ENCODE peak calls at places on chromosomes 7 and 10, in five cellular contexts. B is NT2/D1, W is uterus, Q is A549, G is Peyer's patch. I is an unnamed sample.
A peak's percentile ranks its signal among the peaks of the same experiment; 100 is the strongest.

GRCh38 chr7:50792342-50793114 is 9.8 kb upstream of the GRB10 start:
- DNase-seq in B (no peak), W (peak; percentile 28), Q (peak; percentile 52), G (peak; percentile 59), I (peak; percentile 67)

GRCh38 chr7:24138366-24138765 is 145.6 kb upstream of the NPY start:
- DNase-seq in B (no peak), W (no peak), Q (no peak), G (no peak), I (no peak)

GRCh38 chr7:98178321-98178720 is 32.9 kb upstream of the BHLHA15 start:
- DNase-seq in B (no peak), W (no peak), Q (peak; percentile 26), G (no peak), I (peak; percentile 44)

GRCh38 chr7:37920619-37921339 is at the start of gene EPDR1:
- DNase-seq in B (peak; percentile 39), W (peak; percentile 54), Q (peak; percentile 89), G (peak; percentile 84), I (peak; percentile 71)

GRCh38 chr7:119270045-119270464 is 1002.9 kb upstream of the KCND2 start:
- DNase-seq in B (peak; percentile 40), W (peak; percentile 43), Q (peak; percentile 71), G (peak; percentile 23), I (peak; percentile 89)

GRCh38 chr10:106106114-106106513 is 1058.4 kb downstream of the SORCS1 start:
- DNase-seq in B (no peak), W (no peak), Q (no peak), G (no peak), I (no peak)

GRCh38 chr10:49598164-49598856 is 11.8 kb upstream of the SLC18A3 start:
- DNase-seq in B (no peak), W (no peak), Q (no peak), G (no peak), I (no peak)

GRCh38 chr10:125035136-125035535 is 93.2 kb downstream of the ZRANB1 start:
- DNase-seq in B (no peak), W (no peak), Q (peak; percentile 40), G (no peak), I (peak; percentile 57)

GRCh38 chr7:147432068-147432467 is 1158.5 kb upstream of the C7orf33 start:
- DNase-seq in B (no peak), W (no peak), Q (no peak), G (no peak), I (peak; percentile 34)

GRCh38 chr7:37495574-37496184 is 47.0 kb upstream of the ELMO1 start:
- DNase-seq in B (no peak), W (no peak), Q (peak; percentile 33), G (no peak), I (peak; percentile 63)

GRCh38 chr10:114342976-114343375 is 61.3 kb downstream of the AFAP1L2 start:
- DNase-seq in B (no peak), W (no peak), Q (no peak), G (no peak), I (no peak)

GRCh38 chr10:103676058-103676785 is 179.2 kb downstream of the SH3PXD2A start:
- DNase-seq in B (no peak), W (peak; percentile 82), Q (peak; percentile 58), G (no peak), I (no peak)

DNA sequence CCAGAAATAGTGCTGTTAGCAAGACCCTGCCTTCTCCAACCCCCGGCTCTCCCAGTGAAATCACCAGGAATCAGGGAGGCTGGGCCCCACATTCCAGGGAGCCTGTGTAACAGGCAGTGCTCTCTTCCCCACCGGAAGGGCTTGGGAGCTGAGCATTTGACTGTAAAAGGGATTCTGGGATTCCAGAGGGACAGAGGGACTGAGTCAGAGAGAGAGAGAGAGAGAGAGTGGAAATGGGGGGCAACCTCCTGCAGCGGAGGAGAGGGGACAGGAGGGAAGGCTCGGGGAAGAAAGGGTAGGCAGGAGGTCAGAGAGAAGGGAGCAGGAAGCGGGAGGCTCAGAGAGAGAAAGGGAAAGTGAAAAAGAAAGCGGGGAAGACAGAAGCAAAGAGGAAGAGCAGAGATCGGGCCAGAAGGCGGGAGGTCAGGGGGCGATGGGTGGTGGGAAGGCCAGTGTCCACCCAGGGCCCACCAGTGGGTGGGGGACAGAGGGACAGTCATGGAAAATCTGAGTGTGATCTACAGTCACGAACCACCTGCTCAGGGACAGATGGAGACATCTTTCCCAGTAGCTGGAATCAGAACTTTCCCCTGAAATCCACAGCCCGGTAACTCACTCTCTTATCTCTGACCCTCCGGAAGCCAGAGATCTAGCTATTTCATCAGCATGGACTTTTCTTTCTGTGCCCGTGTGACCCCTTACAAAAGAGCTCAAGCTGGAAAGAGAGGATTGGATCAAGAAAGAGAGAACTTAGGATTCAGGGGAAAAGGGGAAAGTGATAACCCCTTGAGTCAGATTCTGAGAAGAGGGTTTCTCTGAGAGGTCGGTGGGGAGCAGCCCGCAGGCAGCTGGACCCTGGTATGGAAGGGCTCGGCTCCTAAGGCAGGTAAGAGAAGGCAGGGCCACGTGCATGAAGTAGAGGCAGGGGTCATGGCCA is 4.6 kb upstream of the SERPINE1 start:
- DNase-seq in B (peak; percentile 91), W (peak; percentile 92), Q (peak; percentile 95), G (peak; percentile 62), I (peak; percentile 85)
- H3K4me1 ChIP-seq in B (peaks cover 13% of the 10 kb centered on the region), W (peaks cover 26% of the 10 kb centered on the region), Q (peaks cover 88% of the 10 kb centered on the region), G (peaks cover 4% of the 10 kb centered on the region), I (peaks cover 32% of the 10 kb centered on the region)

GRCh38 chr7:4742852-4743251 is 32.6 kb upstream of the AP5Z1 start:
- DNase-seq in B (no peak), W (no peak), Q (peak; percentile 43), G (no peak), I (no peak)

GRCh38 chr7:4739528-4739992 is 35.9 kb upstream of the AP5Z1 start:
- DNase-seq in B (no peak), W (peak; percentile 68), Q (peak; percentile 83), G (no peak), I (no peak)

GRCh38 chr7:4742051-4742573 is 33.3 kb upstream of the AP5Z1 start:
- DNase-seq in B (no peak), W (no peak), Q (peak; percentile 68), G (peak; percentile 67), I (no peak)

GRCh38 chr7:4738711-4739527 is 36.5 kb upstream of the AP5Z1 start:
- DNase-seq in B (no peak), W (peak; percentile 60), Q (peak; percentile 98), G (no peak), I (peak; percentile 59)

GRCh38 chr7:4740796-4741195 is 34.6 kb upstream of the AP5Z1 start:
- DNase-seq in B (no peak), W (no peak), Q (no peak), G (no peak), I (no peak)
- H3K4me1 ChIP-seq in B (peaks cover 14% of the 10 kb centered on the region), W (no peaks in the 10 kb centered on the region), Q (peaks cover 78% of the 10 kb centered on the region), G (peaks cover 9% of the 10 kb centered on the region), I (peaks cover 26% of the 10 kb centered on the region)

DNA sequence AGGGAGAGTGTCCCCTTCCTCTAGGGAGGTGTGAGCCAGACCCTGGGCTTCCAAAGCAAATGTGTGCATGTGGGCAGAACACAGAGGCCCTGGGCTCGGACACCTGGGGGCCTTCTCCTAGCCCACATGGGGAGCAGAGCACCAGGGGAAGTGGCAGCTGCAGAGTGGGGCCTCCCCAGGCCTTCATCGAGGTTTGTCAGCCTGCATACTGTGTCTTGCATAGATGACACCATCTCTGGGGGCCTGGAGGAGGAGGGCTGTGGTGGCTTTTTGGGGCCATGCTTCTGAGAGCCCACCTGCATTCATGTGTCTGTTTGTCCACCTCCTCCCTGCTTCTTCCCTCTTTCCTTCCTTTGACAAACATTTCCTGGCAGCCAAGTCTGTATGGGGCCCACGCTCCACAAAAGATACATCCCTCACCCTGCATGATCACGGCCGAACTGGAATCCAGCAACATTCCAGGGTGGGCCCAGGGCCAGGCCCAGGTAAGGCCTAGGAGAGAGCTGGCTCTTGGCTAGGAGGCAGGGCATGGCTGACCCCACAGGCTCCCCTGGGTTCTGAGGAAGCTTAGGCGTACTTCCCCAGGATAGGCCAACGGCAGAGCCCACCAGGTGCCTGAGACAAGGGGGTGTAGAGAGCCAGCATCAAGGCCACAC is 79.2 kb downstream of the ZMIZ1 start:
- DNase-seq in B (no peak), W (no peak), Q (no peak), G (no peak), I (no peak)
- H3K4me1 ChIP-seq in B (peaks cover 31% of the 10 kb centered on the region), W (peaks cover 65% of the 10 kb centered on the region), Q (peaks cover 99% of the 10 kb centered on the region), G (peaks cover 15% of the 10 kb centered on the region), I (peaks cover 18% of the 10 kb centered on the region)

GRCh38 chr10:71243756-71244637 is 31.6 kb downstream of the UNC5B start:
- DNase-seq in B (no peak), W (no peak), Q (peak; percentile 22), G (peak; percentile 83), I (no peak)
- H3K4me1 ChIP-seq in B (peaks cover 17% of the 10 kb centered on the region), W (peaks cover 14% of the 10 kb centered on the region), Q (peaks cover 8% of the 10 kb centered on the region), G (no peaks in the 10 kb centered on the region), I (no peaks in the 10 kb centered on the region)

DNA sequence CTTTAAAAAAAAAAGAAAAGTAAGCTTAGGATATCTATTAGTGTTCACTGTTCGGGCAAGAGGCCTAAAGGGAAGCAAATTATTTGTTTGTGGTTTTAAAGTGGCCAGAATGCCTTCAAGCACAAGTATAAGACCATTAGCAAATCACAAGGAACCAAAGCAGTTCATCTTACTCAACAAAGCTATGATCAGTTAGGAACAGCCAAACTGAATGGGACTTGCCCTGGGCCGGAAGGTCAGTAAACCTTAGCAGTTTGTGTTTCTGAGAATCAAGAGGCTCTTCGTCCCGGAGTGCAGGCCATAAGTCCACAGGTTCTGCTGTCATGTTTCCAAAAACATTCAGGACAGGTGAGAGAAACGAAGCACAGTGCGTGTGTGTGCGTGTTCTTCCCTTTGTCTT is 4.5 kb downstream of the FBXW4 start:
- DNase-seq in B (no peak), W (no peak), Q (no peak), G (no peak), I (no peak)
- H3K4me1 ChIP-seq in B (peaks cover 2% of the 10 kb centered on the region), W (no peaks in the 10 kb centered on the region), Q (peaks cover 19% of the 10 kb centered on the region), G (no peaks in the 10 kb centered on the region), I (peaks cover 17% of the 10 kb centered on the region)

GRCh38 chr10:102117391-102118159 is 2.6 kb downstream of the LDB1 start:
- DNase-seq in B (no peak), W (peak; percentile 86), Q (peak; percentile 53), G (peak; percentile 70), I (peak; percentile 80)
- H3K4me1 ChIP-seq in B (peaks cover 6% of the 10 kb centered on the region), W (peaks cover 43% of the 10 kb centered on the region), Q (peaks cover 70% of the 10 kb centered on the region), G (peaks cover 46% of the 10 kb centered on the region), I (peaks cover 62% of the 10 kb centered on the region)

GRCh38 chr7:150954986-150955518 is 23.1 kb downstream of the KCNH2 start:
- DNase-seq in B (no peak), W (peak; percentile 22), Q (no peak), G (no peak), I (peak; percentile 36)

GRCh38 chr7:150953061-150953997 is 24.8 kb downstream of the KCNH2 start:
- DNase-seq in B (no peak), W (no peak), Q (no peak), G (no peak), I (no peak)

GRCh38 chr7:150955519-150956394 is 22.4 kb downstream of the KCNH2 start:
- DNase-seq in B (no peak), W (peak; percentile 87), Q (no peak), G (no peak), I (peak; percentile 65)

GRCh38 chr7:150952331-150953050 is 25.6 kb downstream of the KCNH2 start:
- DNase-seq in B (no peak), W (no peak), Q (no peak), G (peak; percentile 34), I (no peak)

GRCh38 chr7:150954201-150954985 is 23.7 kb downstream of the KCNH2 start:
- DNase-seq in B (no peak), W (peak; percentile 15), Q (no peak), G (no peak), I (no peak)
- H3K4me1 ChIP-seq in B (peaks cover 19% of the 10 kb centered on the region), W (peaks cover 16% of the 10 kb centered on the region), Q (no peaks in the 10 kb centered on the region), G (no peaks in the 10 kb centered on the region), I (peaks cover 9% of the 10 kb centered on the region)

GRCh38 chr10:69866246-69866687 is 64.6 kb downstream of the COL13A1 start:
- DNase-seq in B (no peak), W (no peak), Q (no peak), G (no peak), I (no peak)
- H3K4me1 ChIP-seq in B (peaks cover 21% of the 10 kb centered on the region), W (no peaks in the 10 kb centered on the region), Q (peaks cover 44% of the 10 kb centered on the region), G (no peaks in the 10 kb centered on the region), I (peaks cover 58% of the 10 kb centered on the region)

GRCh38 chr10:86667421-86668181 is 710 bp upstream of the LDB3 start:
- DNase-seq in B (no peak), W (no peak), Q (no peak), G (no peak), I (no peak)
- H3K4me1 ChIP-seq in B (peaks cover 36% of the 10 kb centered on the region), W (no peaks in the 10 kb centered on the region), Q (peaks cover 3% of the 10 kb centered on the region), G (no peaks in the 10 kb centered on the region), I (peaks cover 2% of the 10 kb centered on the region)